ENCODE peak calls at places on chromosomes 12 and 14, in seven cellular contexts. A, U, M, F, X, T and W are unnamed samples.

GRCh38 chr12:10191865-10192264 is 13.0 kb downstream of the TMEM52B start:
- DNase-seq in A (no peak), U (no peak), M (no peak), F (no peak), X (no peak), T (no peak), W (no peak)

GRCh38 chr12:43285248-43285647 is 266.8 kb downstream of the ADAMTS20 start:
- DNase-seq in A (peak), U (no peak), M (peak), F (no peak), X (no peak), T (no peak), W (no peak)

GRCh38 chr14:96149131-96149530 is 55.5 kb upstream of the BDKRB2 start:
- DNase-seq in A (no peak), U (no peak), M (no peak), F (no peak), X (no peak), T (no peak), W (no peak)

GRCh38 chr12:52346596-52346995 is 20.7 kb downstream of the KRT85 start:
- DNase-seq in A (no peak), U (no peak), M (no peak), F (no peak), X (no peak), T (no peak), W (no peak)

GRCh38 chr12:50043308-50043707 is 14.1 kb upstream of the ASIC1 start:
- DNase-seq in A (no peak), U (no peak), M (no peak), F (no peak), X (no peak), T (no peak), W (no peak)

GRCh38 chr12:117685115-117685926 is 283.5 kb downstream of the KSR2 start:
- DNase-seq in A (peak), U (peak), M (peak), F (no peak), X (no peak), T (no peak), W (no peak)

GRCh38 chr12:82040987-82041743 is 282.0 kb upstream of the PPFIA2 start:
- DNase-seq in A (no peak), U (no peak), M (no peak), F (no peak), X (peak), T (no peak), W (no peak)

GRCh38 chr12:54661048-54661447 is 12.9 kb upstream of the DCD start:
- DNase-seq in A (no peak), U (no peak), M (no peak), F (no peak), X (peak), T (no peak), W (no peak)

GRCh38 chr14:73591690-73592448 is at the start of gene ACOT4:
- DNase-seq in A (no peak), U (peak), M (no peak), F (peak), X (peak), T (peak), W (peak)

GRCh38 chr14:50025776-50026175 is 90.6 kb downstream of the VCPKMT start:
- DNase-seq in A (no peak), U (no peak), M (no peak), F (no peak), X (no peak), T (no peak), W (no peak)

GRCh38 chr12:28781671-28782652 is 367.1 kb upstream of the FAR2 start:
- DNase-seq in A (no peak), U (no peak), M (no peak), F (no peak), X (no peak), T (no peak), W (no peak)

GRCh38 chr14:51328089-51328941 is 88.3 kb downstream of the TMX1 start:
- DNase-seq in A (no peak), U (peak), M (peak), F (no peak), X (peak), T (peak), W (no peak)

GRCh38 chr12:63151061-63151897 is at the start of gene AVPR1A:
- DNase-seq in A (no peak), U (peak), M (no peak), F (no peak), X (no peak), T (no peak), W (no peak)